ENCODE peak calls at places on chromosomes 13 and 19, in eight cellular contexts. J is stimulated activated CD4-positive, alpha-beta T cell treated with anti-CD3 and anti-CD28 coated beads, Interleukin-4, amount 100 ng/mL, for 48 hours; N is adrenal gland; B is GM04503; H is SW 1271; P is heart right ventricle; E is stimulated activated CD8-positive, alpha-beta memory T cell treated with anti-CD3 and anti-CD28 coated beads, Interleukin-15, amount 100 ng/mL, for 1 hour; Y is ELF-1. M is an unnamed sample.

GRCh38 chr13:22121340-22121739 is 450.5 kb downstream of the FGF9 start:
- DNase-seq in J (no peak), N (no peak), B (no peak), H (no peak), P (no peak), E (no peak), Y (no peak), M (no peak)

GRCh38 chr13:58960909-58961308 is 1202.8 kb downstream of the DIAPH3 start:
- DNase-seq in J (no peak), N (no peak), B (no peak), H (peak), P (no peak), E (no peak), Y (no peak), M (no peak)

GRCh38 chr13:43046259-43046658 is 22.9 kb downstream of the DNAJC15 start:
- DNase-seq in J (no peak), N (no peak), B (no peak), H (no peak), P (no peak), E (no peak), Y (no peak), M (no peak)

GRCh38 chr19:57321746-57322145 is 1.5 kb downstream of the ZNF543 start:
- DNase-seq in J (no peak), N (no peak), B (no peak), H (no peak), P (no peak), E (no peak), Y (no peak), M (no peak)

GRCh38 chr19:14375055-14375581 is 6.1 kb upstream of the ADGRE5 start:
- DNase-seq in J (no peak), N (no peak), B (no peak), H (no peak), P (peak), E (peak), Y (no peak), M (no peak)

GRCh38 chr19:485583-486236 is 10.6 kb upstream of the MADCAM1 start:
- DNase-seq in J (no peak), N (peak), B (no peak), H (no peak), P (no peak), E (no peak), Y (peak), M (no peak)

GRCh38 chr19:47494211-47494547 is 10.2 kb upstream of the KPTN start:
- DNase-seq in J (no peak), N (no peak), B (no peak), H (no peak), P (no peak), E (no peak), Y (no peak), M (no peak)

GRCh38 chr19:54572696-54573311 is 786 bp upstream of the LILRA2 start:
- DNase-seq in J (no peak), N (peak), B (no peak), H (no peak), P (no peak), E (no peak), Y (no peak), M (no peak)

GRCh38 chr19:29587518-29587986 is 18.5 kb upstream of the POP4 start:
- DNase-seq in J (peak), N (no peak), B (peak), H (no peak), P (no peak), E (peak), Y (peak), M (no peak)

GRCh38 chr13:31887311-31887710 is 144.3 kb upstream of the FRY start:
- DNase-seq in J (no peak), N (no peak), B (peak), H (no peak), P (no peak), E (no peak), Y (no peak), M (peak)

M was measured in non-pigmented ciliary epithelial cell.